ENCODE peak calls at places on chromosome 4, in eight cellular contexts. B is NAMALWA; X is astrocyte; M is activated CD8-positive, alpha-beta memory T cell treated with anti-CD3 and anti-CD28 coated beads for 1 hour; O is pancreas; F is stimulated activated CD4-positive, alpha-beta T cell treated with anti-CD3 and anti-CD28 coated beads, Interleukin-12 subunit alpha, Interleukin-12 subunit beta, amount 100 ng/mL, for 24 hours; L is mesendoderm; E is activated T-cell treated with anti-CD3 and anti-CD28 coated beads, Interleukin-2, amount 50 U/mL, for 4 hours. C is an unnamed sample.

GRCh38 chr4:126354784-126355183 is 1040.0 kb downstream of the FAT4 start:
- DNase-seq in B (no peak), X (no peak), M (no peak), O (no peak), F (no peak), L (no peak), E (no peak), C (no peak)

GRCh38 chr4:185992585-185992984 is 76.4 kb upstream of the TLR3 start:
- DNase-seq in B (no peak), X (no peak), M (no peak), O (no peak), F (no peak), L (no peak), E (no peak), C (no peak)

GRCh38 chr4:173746424-173746823 is 216.4 kb upstream of the HAND2 start:
- DNase-seq in B (no peak), X (no peak), M (no peak), O (no peak), F (no peak), L (no peak), E (no peak), C (no peak)

GRCh38 chr4:165726831-165727230 is 146.2 kb upstream of the TLL1 start:
- DNase-seq in B (no peak), X (peak), M (no peak), O (no peak), F (no peak), L (no peak), E (no peak), C (no peak)

GRCh38 chr4:121555315-121556107 is 141.3 kb downstream of the ANXA5 start:
- DNase-seq in B (peak), X (no peak), M (no peak), O (no peak), F (no peak), L (no peak), E (no peak), C (no peak)

GRCh38 chr4:65416875-65417274 is 253.4 kb downstream of the EPHA5 start:
- DNase-seq in B (no peak), X (peak), M (no peak), O (peak), F (no peak), L (peak), E (no peak), C (peak)

GRCh38 chr4:903066-904046 is 28.8 kb downstream of the GAK start:
- DNase-seq in B (no peak), X (no peak), M (no peak), O (no peak), F (no peak), L (peak), E (no peak), C (no peak)

GRCh38 chr4:52551487-52551886 is 107.6 kb downstream of the USP46 start:
- DNase-seq in B (no peak), X (no peak), M (no peak), O (no peak), F (no peak), L (no peak), E (no peak), C (no peak)

GRCh38 chr4:127849505-127850234 is 31.0 kb upstream of the PLK4 start:
- DNase-seq in B (no peak), X (no peak), M (no peak), O (no peak), F (no peak), L (no peak), E (no peak), C (no peak)

GRCh38 chr4:90137545-90137944 is 10.4 kb downstream of the CCSER1 start:
- DNase-seq in B (no peak), X (no peak), M (no peak), O (no peak), F (no peak), L (peak), E (no peak), C (peak)

GRCh38 chr4:113636438-113636818 is 125.1 kb downstream of the CAMK2D start:
- DNase-seq in B (peak), X (no peak), M (no peak), O (no peak), F (no peak), L (peak), E (no peak), C (no peak)

GRCh38 chr4:6777636-6778281 is 4.8 kb upstream of the KIAA0232 start:
- DNase-seq in B (peak), X (no peak), M (no peak), O (no peak), F (no peak), L (no peak), E (no peak), C (peak)

GRCh38 chr4:156972370-156972980 is 876 bp upstream of the PDGFC start:
- DNase-seq in B (no peak), X (no peak), M (no peak), O (no peak), F (no peak), L (no peak), E (no peak), C (no peak)

GRCh38 chr4:158782539-158783360 is 13.9 kb downstream of the FNIP2 start:
- DNase-seq in B (no peak), X (peak), M (no peak), O (no peak), F (no peak), L (peak), E (no peak), C (no peak)

GRCh38 chr4:86916392-86916791 is 18.4 kb upstream of the AFF1 start:
- DNase-seq in B (no peak), X (no peak), M (no peak), O (no peak), F (no peak), L (no peak), E (no peak), C (no peak)

GRCh38 chr4:179095585-179096228 is 1653.5 kb upstream of the AGA start:
- DNase-seq in B (peak), X (peak), M (no peak), O (no peak), F (no peak), L (peak), E (no peak), C (no peak)

GRCh38 chr4:65839288-65839919 is 169.1 kb upstream of the EPHA5 start:
- DNase-seq in B (no peak), X (no peak), M (no peak), O (no peak), F (no peak), L (no peak), E (no peak), C (no peak)

GRCh38 chr4:19756661-19757060 is 495.0 kb upstream of the SLIT2 start:
- DNase-seq in B (no peak), X (no peak), M (no peak), O (no peak), F (no peak), L (no peak), E (no peak), C (no peak)

GRCh38 chr4:53479731-53480525 is 102.5 kb downstream of the FIP1L1 start:
- DNase-seq in B (no peak), X (peak), M (no peak), O (no peak), F (no peak), L (no peak), E (no peak), C (no peak)

GRCh38 chr4:45004326-45004725 is 278.0 kb upstream of the GNPDA2 start:
- DNase-seq in B (no peak), X (no peak), M (no peak), O (no peak), F (no peak), L (no peak), E (no peak), C (no peak)

GRCh38 chr4:99886146-99886545 is 8.1 kb downstream of the LAMTOR3 start:
- DNase-seq in B (no peak), X (peak), M (no peak), O (no peak), F (no peak), L (no peak), E (no peak), C (no peak)

GRCh38 chr4:143773998-143774898 is 73.8 kb upstream of the FREM3 start:
- DNase-seq in B (peak), X (peak), M (no peak), O (no peak), F (peak), L (peak), E (no peak), C (peak)

GRCh38 chr4:149823770-149824221 is 8.2 kb upstream of the IQCM start:
- DNase-seq in B (no peak), X (peak), M (no peak), O (no peak), F (no peak), L (no peak), E (no peak), C (no peak)

GRCh38 chr4:164169591-164169990 is 584.3 kb upstream of the SMIM31 start:
- DNase-seq in B (no peak), X (peak), M (no peak), O (no peak), F (no peak), L (no peak), E (no peak), C (no peak)